ENCODE peak calls at places on chromosomes 5 and 9, in five cellular contexts. G, T, F, D and P are unnamed samples.

GRCh38 chr9:94920439-94920951 is 194.0 kb downstream of the AOPEP start:
- DNase-seq in G (no peak), T (no peak), F (no peak), D (no peak), P (no peak)

GRCh38 chr9:97830884-97831829 is 21.9 kb upstream of the FOXE1 start:
- DNase-seq in G (no peak), T (no peak), F (peak), D (no peak), P (no peak)

GRCh38 chr9:104805441-104805840 is 41.5 kb downstream of the NIPSNAP3B start:
- DNase-seq in G (no peak), T (no peak), F (no peak), D (no peak), P (no peak)

GRCh38 chr5:100827481-100827889 is 75.6 kb downstream of the ST8SIA4 start:
- DNase-seq in G (no peak), T (no peak), F (no peak), D (no peak), P (no peak)

GRCh38 chr9:5336683-5337082 is 3.0 kb downstream of the RLN1 start:
- DNase-seq in G (no peak), T (no peak), F (no peak), D (no peak), P (no peak)

GRCh38 chr9:105030285-105030684 is 102.3 kb upstream of the ABCA1 start:
- DNase-seq in G (no peak), T (no peak), F (no peak), D (no peak), P (no peak)

GRCh38 chr5:134088291-134088690 is 26.2 kb upstream of the TCF7 start:
- DNase-seq in G (no peak), T (no peak), F (no peak), D (no peak), P (no peak)

GRCh38 chr9:73079326-73079725 is 72.3 kb upstream of the ANXA1 start:
- DNase-seq in G (peak), T (no peak), F (peak), D (no peak), P (no peak)

GRCh38 chr5:17172801-17173200 is 44.6 kb upstream of the BASP1 start:
- DNase-seq in G (no peak), T (no peak), F (no peak), D (no peak), P (no peak)

GRCh38 chr9:7140401-7140800 is 382.6 kb downstream of the KDM4C start:
- DNase-seq in G (no peak), T (no peak), F (no peak), D (no peak), P (no peak)

GRCh38 chr9:24434183-24434582 is 111.5 kb downstream of the IZUMO3 start:
- DNase-seq in G (no peak), T (no peak), F (no peak), D (no peak), P (no peak)

GRCh38 chr9:35287986-35288515 is 126.2 kb downstream of the UNC13B start:
- DNase-seq in G (no peak), T (no peak), F (no peak), D (no peak), P (no peak)

GRCh38 chr9:127519301-127520166 is 68.2 kb downstream of the LRSAM1 start:
- DNase-seq in G (no peak), T (no peak), F (no peak), D (peak), P (no peak)

GRCh38 chr5:23466401-23466886 is 41.0 kb upstream of the PRDM9 start:
- DNase-seq in G (no peak), T (no peak), F (peak), D (no peak), P (no peak)

GRCh38 chr9:86326536-86326935 is 27.7 kb downstream of the TUT7 start:
- DNase-seq in G (no peak), T (no peak), F (no peak), D (no peak), P (no peak)

GRCh38 chr5:122419195-122419894 is 107.3 kb downstream of the SNCAIP start:
- DNase-seq in G (no peak), T (no peak), F (no peak), D (no peak), P (no peak)

GRCh38 chr9:4904322-4905134 is 80.5 kb upstream of the JAK2 start:
- DNase-seq in G (no peak), T (no peak), F (no peak), D (no peak), P (no peak)

GRCh38 chr5:56496581-56497063 is 263.5 kb upstream of the ANKRD55 start:
- DNase-seq in G (no peak), T (no peak), F (no peak), D (no peak), P (no peak)

GRCh38 chr5:52977264-52977897 is 11.8 kb upstream of the ITGA2 start:
- DNase-seq in G (no peak), T (no peak), F (peak), D (no peak), P (no peak)

GRCh38 chr5:65152131-65152530 is 329.6 kb downstream of the ADAMTS6 start:
- DNase-seq in G (no peak), T (no peak), F (no peak), D (no peak), P (no peak)

GRCh38 chr5:178259623-178260536 is 27.3 kb upstream of the PHYKPL start:
- DNase-seq in G (no peak), T (no peak), F (no peak), D (no peak), P (no peak)

GRCh38 chr9:79431019-79431679 is 140.6 kb upstream of the TLE4 start:
- DNase-seq in G (no peak), T (no peak), F (no peak), D (no peak), P (no peak)

GRCh38 chr5:6583049-6583880 is 49.6 kb downstream of the NSUN2 start:
- DNase-seq in G (no peak), T (peak), F (no peak), D (no peak), P (no peak)

GRCh38 chr5:117812866-117813265 is 1175.5 kb downstream of the DTWD2 start:
- DNase-seq in G (no peak), T (no peak), F (no peak), D (no peak), P (no peak)

GRCh38 chr9:91694081-91694870 is 255.8 kb downstream of the ROR2 start:
- DNase-seq in G (no peak), T (no peak), F (no peak), D (no peak), P (no peak)

GRCh38 chr9:130138791-130139190 is 33.4 kb upstream of the NCS1 start:
- DNase-seq in G (no peak), T (peak), F (no peak), D (no peak), P (no peak)

GRCh38 chr5:83281658-83282057 is 189.9 kb upstream of the VCAN start:
- DNase-seq in G (peak), T (no peak), F (no peak), D (no peak), P (no peak)

GRCh38 chr9:16417749-16418148 is 452.7 kb downstream of the BNC2 start:
- DNase-seq in G (no peak), T (no peak), F (no peak), D (no peak), P (no peak)

GRCh38 chr5:181195249-181195761 is 9.7 kb downstream of the TRIM7 start:
- DNase-seq in G (no peak), T (no peak), F (no peak), D (no peak), P (no peak)

GRCh38 chr5:172486451-172486850 is 32.1 kb upstream of the SH3PXD2B start:
- DNase-seq in G (no peak), T (no peak), F (no peak), D (no peak), P (no peak)

GRCh38 chr9:20513126-20513913 is 109.0 kb downstream of the MLLT3 start:
- DNase-seq in G (no peak), T (no peak), F (no peak), D (no peak), P (no peak)

GRCh38 chr5:108818613-108819272 is 71.0 kb downstream of the FER start:
- DNase-seq in G (no peak), T (peak), F (no peak), D (peak), P (no peak)

GRCh38 chr5:178587793-178588611 is 2.2 kb downstream of the COL23A1 start:
- DNase-seq in G (no peak), T (no peak), F (no peak), D (no peak), P (no peak)

GRCh38 chr9:94472766-94473165 is 82.1 kb upstream of the PCAT7 start:
- DNase-seq in G (no peak), T (no peak), F (no peak), D (no peak), P (no peak)

GRCh38 chr5:887947-888640 is 4.5 kb downstream of the BRD9 start:
- DNase-seq in G (no peak), T (no peak), F (no peak), D (no peak), P (no peak)
- TF ChIP-seq SRF in G (no peak), T (no peak), F (no peak), D (no peak), P (no peak)

DNA sequence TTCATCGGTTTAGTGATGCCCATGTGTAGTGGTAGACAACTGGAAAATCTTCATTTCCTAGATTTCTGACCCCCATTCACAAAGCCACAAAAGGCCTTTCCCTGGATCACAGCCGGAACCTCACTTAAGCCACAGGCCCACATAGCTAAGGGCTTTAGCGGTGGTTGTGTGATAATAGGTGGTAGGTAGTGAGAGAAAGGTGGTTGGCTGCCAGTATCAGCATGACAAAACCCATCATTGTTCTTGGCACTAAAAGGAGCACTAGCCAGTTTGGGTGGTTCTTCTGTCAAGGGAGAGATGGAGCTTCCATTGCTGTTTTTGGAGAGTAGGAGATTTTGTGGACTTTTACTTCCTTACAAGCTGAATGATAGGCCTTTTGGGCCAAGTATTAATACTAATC is 9.7 kb upstream of the SLC36A2 start:
- DNase-seq in G (no peak), T (no peak), F (no peak), D (no peak), P (no peak)
- TF ChIP-seq SRF in G (no peak), T (no peak), F (no peak), D (no peak), P (no peak)

DNA sequence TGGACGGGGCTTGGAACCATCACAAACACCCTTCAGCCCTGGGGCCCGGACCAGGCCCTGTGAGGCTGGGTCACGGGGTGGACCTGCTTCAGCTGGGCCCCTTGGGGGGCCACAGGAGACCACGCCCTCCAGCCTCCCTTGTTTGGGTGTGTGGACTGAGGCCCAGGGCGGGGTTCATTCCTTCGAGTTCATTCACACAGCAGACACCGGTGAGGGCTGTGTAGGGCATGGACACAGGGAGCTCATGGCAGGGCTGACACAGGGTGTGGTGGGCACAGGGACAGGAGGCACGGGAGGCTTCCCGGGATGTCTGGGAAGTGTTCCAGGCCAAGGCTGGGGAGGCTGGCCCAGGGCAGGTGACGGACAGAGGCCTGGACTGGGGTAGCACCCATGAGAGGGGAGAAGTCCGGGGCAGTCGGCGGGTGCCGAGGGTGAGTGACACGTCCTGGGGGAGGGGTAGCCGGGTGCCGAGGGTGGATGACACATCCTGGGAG is 8.9 kb downstream of the DNLZ start:
- DNase-seq in G (no peak), T (no peak), F (no peak), D (no peak), P (no peak)
- TF ChIP-seq SRF in G (no peak), T (no peak), F (no peak), D (no peak), P (no peak)

GRCh38 chr5:73157399-73158303 is 15.3 kb upstream of the TMEM174 start:
- DNase-seq in G (no peak), T (no peak), F (no peak), D (no peak), P (no peak)
- TF ChIP-seq SRF in G (no peak), T (no peak), F (no peak), D (no peak), P (no peak)

DNA sequence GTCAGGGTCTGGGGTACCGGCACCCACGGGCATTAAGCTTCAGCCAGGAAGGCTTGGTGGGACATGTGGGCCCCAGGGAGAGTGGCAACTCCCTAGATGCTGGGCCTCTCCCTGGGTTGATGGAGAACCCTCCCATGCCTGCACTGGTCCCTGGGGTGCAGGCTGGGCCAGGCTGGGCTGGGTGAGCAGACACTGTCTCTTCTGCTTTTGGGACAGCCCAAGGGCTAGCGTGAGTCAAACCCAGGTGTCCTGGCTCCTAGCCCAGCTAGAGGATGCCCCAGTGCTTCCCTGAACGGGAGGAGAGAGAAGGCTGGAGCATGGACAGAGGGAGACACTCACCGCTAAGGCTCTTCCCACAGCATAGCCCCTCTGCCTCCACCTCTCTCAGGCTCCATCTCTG is 5.7 kb upstream of the AQP7 start:
- DNase-seq in G (no peak), T (no peak), F (no peak), D (no peak), P (no peak)
- TF ChIP-seq SRF in G (no peak), T (no peak), F (no peak), D (no peak), P (no peak)

GRCh38 chr5:138033275-138033808 is 463 bp upstream of the FAM13B start:
- DNase-seq in G (no peak), T (no peak), F (no peak), D (no peak), P (peak)

GRCh38 chr5:138029944-138030343 is 2.9 kb downstream of the FAM13B start:
- DNase-seq in G (no peak), T (no peak), F (no peak), D (no peak), P (no peak)

GRCh38 chr5:138033916-138034315 is 1.0 kb upstream of the FAM13B start:
- DNase-seq in G (no peak), T (no peak), F (no peak), D (no peak), P (no peak)

GRCh38 chr5:138032572-138033274 is at the start of gene FAM13B:
- DNase-seq in G (peak), T (peak), F (peak), D (no peak), P (peak)

GRCh38 chr5:138032028-138032571 is 779 bp downstream of the FAM13B start:
- DNase-seq in G (no peak), T (no peak), F (no peak), D (peak), P (no peak)
- TF ChIP-seq SRF in G (no peak), T (no peak), F (no peak), D (peak), P (no peak)

DNA sequence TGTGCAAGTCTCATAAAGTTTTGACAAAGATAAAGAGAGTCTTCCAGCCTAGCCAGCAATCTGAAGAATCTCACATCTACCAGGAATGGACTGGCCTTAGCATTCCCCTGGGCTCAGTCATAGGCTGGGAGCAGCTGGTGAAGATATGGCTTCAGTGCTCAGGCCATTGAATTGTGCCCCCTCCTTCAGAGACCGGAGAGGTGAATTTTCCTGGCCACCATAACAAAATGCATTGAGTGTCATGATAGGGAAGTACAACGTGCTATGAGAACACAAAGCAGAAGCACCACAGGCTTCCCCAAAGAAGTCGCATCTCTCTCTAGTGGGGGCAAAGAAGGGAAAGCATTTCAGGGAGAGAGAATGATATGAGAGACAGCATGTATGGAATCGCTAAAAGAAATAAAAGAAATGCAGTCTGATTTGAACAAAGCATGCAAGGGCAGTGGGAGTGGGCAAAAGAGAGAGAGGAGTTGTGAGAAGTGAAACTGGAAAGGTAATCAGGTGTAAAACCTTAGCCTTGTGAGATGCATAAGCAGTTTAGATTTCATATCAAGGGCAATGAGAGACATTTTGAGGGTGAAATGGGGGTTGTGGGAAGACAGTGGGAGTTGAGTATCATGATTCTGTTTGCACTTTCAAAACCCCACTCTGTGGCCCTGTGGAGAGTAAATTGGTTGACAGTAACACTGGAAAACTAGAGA is 57.1 kb upstream of the NMUR2 start:
- DNase-seq in G (no peak), T (no peak), F (no peak), D (no peak), P (no peak)
- TF ChIP-seq SRF in G (no peak), T (no peak), F (no peak), D (no peak), P (no peak)

GRCh38 chr5:10291736-10292135 is 16.0 kb downstream of the CMBL start:
- DNase-seq in G (no peak), T (no peak), F (no peak), D (no peak), P (no peak)

GRCh38 chr5:10297646-10298204 is 10.0 kb downstream of the CMBL start:
- DNase-seq in G (no peak), T (no peak), F (no peak), D (no peak), P (no peak)

GRCh38 chr5:10295619-10296326 is 11.9 kb downstream of the CMBL start:
- DNase-seq in G (no peak), T (no peak), F (no peak), D (no peak), P (no peak)

GRCh38 chr5:10289991-10290390 is 17.7 kb downstream of the CMBL start:
- DNase-seq in G (no peak), T (no peak), F (no peak), D (no peak), P (no peak)

DNA sequence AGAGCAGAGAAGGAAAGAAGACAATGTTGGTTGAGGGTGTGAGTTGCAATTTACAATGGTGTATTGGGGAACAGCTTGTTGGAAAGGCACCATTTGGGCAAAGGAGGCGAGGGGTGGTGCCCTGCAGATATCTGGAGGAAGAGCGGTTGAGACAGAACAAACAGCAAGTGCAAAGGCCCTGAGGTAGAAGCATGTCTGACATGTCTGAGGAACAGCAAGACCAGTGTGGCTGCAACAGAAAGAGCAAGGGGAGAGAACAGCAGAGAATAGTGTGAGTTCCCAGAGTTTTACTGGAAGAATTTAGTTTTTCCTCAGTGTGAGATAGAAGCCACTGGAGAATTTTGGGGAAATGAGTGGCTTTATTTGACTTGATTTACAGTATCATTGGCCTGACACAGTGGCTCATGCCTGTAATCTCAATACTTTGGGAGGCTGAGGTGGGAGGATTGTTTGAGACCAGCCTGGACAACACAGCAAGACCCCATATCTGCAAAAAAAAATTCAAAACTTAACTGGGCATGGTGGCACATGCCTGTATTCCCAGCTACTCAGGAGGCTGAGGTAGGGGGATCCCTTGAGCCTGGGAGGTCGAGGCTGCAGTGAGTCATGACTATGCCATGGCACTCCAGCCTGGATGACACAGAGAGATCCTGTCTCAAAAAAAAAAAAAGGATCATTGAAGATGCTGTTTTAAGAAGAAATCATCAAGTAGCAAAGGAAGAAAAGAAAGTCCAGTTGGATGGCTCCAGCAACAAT is 13.6 kb downstream of the CMBL start:
- DNase-seq in G (no peak), T (no peak), F (no peak), D (no peak), P (no peak)
- TF ChIP-seq SRF in G (no peak), T (no peak), F (no peak), D (no peak), P (no peak)

GRCh38 chr5:141941307-141941706 is 16.7 kb downstream of the PCDH12 start:
- DNase-seq in G (no peak), T (no peak), F (no peak), D (no peak), P (no peak)
- TF ChIP-seq SRF in G (no peak), T (no peak), F (no peak), D (no peak), P (no peak)